ENCODE peak calls at places on chromosomes 16 and 17, in eight cellular contexts. U is heart left ventricle, G is A549, R is esophagus squamous epithelium, S is upper lobe of left lung, F is IMR-90, I is sigmoid colon, B is gastrocnemius medialis. P is an unnamed sample.

GRCh38 chr17:38590988-38591758 is 14.6 kb downstream of the SRCIN1 start:
- DNase-seq in B (no peak), F (no peak), G (no peak), S (peak; percentile 75), R (no peak), I (no peak), U (no peak), P (no peak)

GRCh38 chr16:54927125-54928015 is 3.3 kb upstream of the IRX5 start:
- DNase-seq in S (no peak), G (no peak), F (no peak), I (no peak), B (no peak), U (no peak), R (no peak), P (no peak)

GRCh38 chr16:85350973-85351372 is 238.7 kb upstream of the CIBAR2 start:
- DNase-seq in I (peak; percentile 98), B (peak; percentile 97), R (peak; percentile 26), F (peak; percentile 96), S (peak; percentile 96), G (peak; percentile 83), U (peak; percentile 93), P (peak; percentile 64)

GRCh38 chr16:49809112-49809511 is 46.8 kb downstream of the ZNF423 start:
- DNase-seq in G (no peak), U (no peak), R (no peak), S (no peak), I (no peak), F (no peak), B (no peak), P (no peak)

GRCh38 chr17:8253801-8254200 is 4.7 kb downstream of the PFAS start:
- DNase-seq in S (peak; percentile 25), I (no peak), F (no peak), B (no peak), G (no peak), U (peak; percentile 49), R (no peak), P (no peak)

GRCh38 chr16:73949574-73950348 is 346.9 kb upstream of the PSMD7 start:
- DNase-seq in R (no peak), I (no peak), F (peak; percentile 83), U (no peak), B (peak; percentile 44), G (no peak), S (no peak), P (no peak)

GRCh38 chr16:361872-362701 is 8.3 kb downstream of the MRPL28 start:
- DNase-seq in B (peak; percentile 63), G (peak; percentile 94), I (peak; percentile 85), R (no peak), U (peak; percentile 75), F (peak; percentile 61), S (peak; percentile 85), P (peak; percentile 55)

GRCh38 chr17:66211047-66211810 is 18.0 kb downstream of the APOH start:
- DNase-seq in B (no peak), R (no peak), I (no peak), F (no peak), S (no peak), U (no peak), G (no peak), P (no peak)

GRCh38 chr17:69434164-69434579 is 19.7 kb downstream of the MAP2K6 start:
- DNase-seq in B (peak; percentile 37), R (no peak), U (peak; percentile 51), G (no peak), F (peak; percentile 26), S (no peak), I (no peak), P (no peak)

GRCh38 chr17:43531955-43532354 is 14.2 kb downstream of the ETV4 start:
- DNase-seq in G (no peak), F (no peak), S (no peak), U (no peak), I (no peak), B (no peak), R (no peak), P (no peak)

GRCh38 chr16:101586-101985 is 23.6 kb downstream of the MPG start:
- DNase-seq in G (no peak), I (no peak), R (no peak), B (no peak), U (no peak), S (no peak), F (no peak), P (no peak)

GRCh38 chr17:11094377-11094776 is 146.6 kb upstream of the SHISA6 start:
- DNase-seq in B (no peak), I (no peak), G (no peak), U (no peak), F (no peak), S (no peak), R (no peak), P (no peak)

GRCh38 chr17:72850410-72850809 is 242.1 kb downstream of the SLC39A11 start:
- DNase-seq in B (no peak), I (no peak), R (no peak), F (peak; percentile 84), U (no peak), S (no peak), G (no peak), P (no peak)

GRCh38 chr16:11204513-11205047 is 51.4 kb downstream of the SOCS1 start:
- DNase-seq in U (no peak), G (no peak), B (no peak), R (no peak), I (no peak), F (no peak), S (no peak), P (no peak)
- TF ChIP-seq POLR2A in U (no peak), G (no peak), B (no peak), R (no peak), I (no peak), F (no peak), S (no peak), P (no peak)

DNA sequence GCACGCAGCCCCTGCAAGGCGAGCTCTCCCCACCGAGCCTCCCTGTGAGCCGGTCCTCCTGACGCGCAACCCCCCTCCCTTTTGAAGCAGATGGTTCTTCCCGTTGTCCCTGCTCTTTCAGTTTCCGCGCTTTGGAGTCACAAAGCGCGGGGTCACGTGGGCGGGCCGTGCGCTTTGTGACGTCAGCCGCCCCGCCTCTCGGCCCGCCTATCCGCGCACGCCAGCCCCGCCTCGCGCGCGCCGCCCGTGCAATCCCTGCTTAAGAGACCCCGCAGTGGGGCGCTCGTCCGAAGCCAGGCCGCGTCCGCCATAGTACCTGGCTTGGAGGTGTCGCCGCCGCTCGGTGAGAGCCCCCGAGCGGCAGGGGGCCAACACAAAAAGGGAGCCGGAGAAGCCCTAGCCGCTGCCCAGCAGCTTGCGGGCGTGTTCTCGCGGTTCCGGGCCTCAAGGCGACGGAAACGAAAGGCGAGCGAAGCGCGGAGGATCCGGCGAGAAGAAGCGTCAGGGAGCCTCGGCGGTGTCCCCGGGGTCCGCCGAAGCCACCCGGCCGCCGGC is at the start of gene RBBP6:
- DNase-seq in S (peak; percentile 97), R (peak; percentile 85), B (peak; percentile 94), G (peak; percentile 77), F (peak; percentile 96), U (peak; percentile 97), I (peak; percentile 98), P (peak; percentile 92)
- TF ChIP-seq CTCF in S (peak; percentile 60), R (peak; percentile 19), B (peak; percentile 38), G (peak; percentile 40), F (peak; percentile 50), U (peak; percentile 36), I (no peak), P (no peak)

DNA sequence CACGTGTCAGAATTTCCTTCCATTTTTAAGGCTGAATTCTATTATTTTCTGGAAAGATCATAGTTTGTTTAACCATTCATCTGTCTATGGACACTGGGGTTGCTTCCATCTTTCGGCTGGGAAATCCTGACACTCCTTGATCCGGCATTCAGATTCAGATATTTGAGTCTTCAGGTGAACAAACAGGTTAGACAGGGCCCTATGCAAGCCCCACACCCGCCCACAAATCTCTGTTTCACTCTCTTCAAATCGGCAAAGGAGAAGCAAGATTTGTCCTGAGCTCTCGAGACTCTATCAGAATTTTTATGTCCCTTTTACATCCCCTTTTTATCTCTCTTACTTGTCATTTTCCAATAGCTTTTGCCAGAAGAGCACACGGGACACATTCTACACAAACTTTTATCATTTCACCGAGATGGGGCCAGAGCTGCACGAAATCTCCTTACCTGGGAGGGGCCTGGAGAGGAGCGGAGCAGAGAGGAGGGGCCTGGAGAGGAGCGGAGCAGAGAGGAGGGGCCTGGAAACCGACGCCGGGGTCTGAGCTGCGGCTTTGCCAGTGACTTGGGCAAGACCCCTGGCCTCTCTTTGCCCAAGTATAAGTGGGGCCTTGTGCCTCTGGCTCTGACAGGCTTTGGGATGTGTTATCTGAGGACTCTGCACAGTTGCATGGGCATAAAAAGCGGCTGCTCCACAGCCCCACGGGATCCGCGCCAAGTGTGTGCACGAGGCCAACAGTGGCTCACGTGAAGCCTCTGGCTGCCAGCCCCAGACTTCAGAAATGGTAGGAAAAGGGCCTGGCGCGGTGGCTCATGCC is 54.3 kb upstream of the RBFOX3 start:
- DNase-seq in B (no peak), U (peak; percentile 89), S (peak; percentile 79), F (no peak), I (peak; percentile 96), R (no peak), G (no peak), P (peak; percentile 17)
- H3K27ac ChIP-seq in B (no peak overlapping the region), U (no peak overlapping the region), S (peak overlapping the region; percentile 26), F (no peak overlapping the region), I (no peak overlapping the region), R (peak overlapping the region; percentile 70), G (no peak overlapping the region), P (no peak overlapping the region)

GRCh38 chr17:44601574-44602372 is 44.5 kb downstream of the FZD2 start:
- DNase-seq in S (peak; percentile 67), F (peak; percentile 60), B (no peak), U (no peak), R (no peak), I (no peak), G (no peak), P (no peak)

GRCh38 chr17:44602390-44602789 is 45.1 kb downstream of the FZD2 start:
- DNase-seq in F (no peak), S (no peak), B (no peak), G (no peak), R (no peak), U (no peak), I (no peak), P (no peak)

GRCh38 chr17:44598932-44599297 is 41.6 kb downstream of the FZD2 start:
- DNase-seq in U (no peak), F (no peak), S (no peak), G (no peak), I (no peak), R (no peak), B (no peak), P (no peak)

GRCh38 chr17:44598329-44598728 is 41.0 kb downstream of the FZD2 start:
- DNase-seq in F (no peak), U (no peak), I (no peak), S (no peak), R (no peak), B (no peak), G (no peak), P (no peak)

DNA sequence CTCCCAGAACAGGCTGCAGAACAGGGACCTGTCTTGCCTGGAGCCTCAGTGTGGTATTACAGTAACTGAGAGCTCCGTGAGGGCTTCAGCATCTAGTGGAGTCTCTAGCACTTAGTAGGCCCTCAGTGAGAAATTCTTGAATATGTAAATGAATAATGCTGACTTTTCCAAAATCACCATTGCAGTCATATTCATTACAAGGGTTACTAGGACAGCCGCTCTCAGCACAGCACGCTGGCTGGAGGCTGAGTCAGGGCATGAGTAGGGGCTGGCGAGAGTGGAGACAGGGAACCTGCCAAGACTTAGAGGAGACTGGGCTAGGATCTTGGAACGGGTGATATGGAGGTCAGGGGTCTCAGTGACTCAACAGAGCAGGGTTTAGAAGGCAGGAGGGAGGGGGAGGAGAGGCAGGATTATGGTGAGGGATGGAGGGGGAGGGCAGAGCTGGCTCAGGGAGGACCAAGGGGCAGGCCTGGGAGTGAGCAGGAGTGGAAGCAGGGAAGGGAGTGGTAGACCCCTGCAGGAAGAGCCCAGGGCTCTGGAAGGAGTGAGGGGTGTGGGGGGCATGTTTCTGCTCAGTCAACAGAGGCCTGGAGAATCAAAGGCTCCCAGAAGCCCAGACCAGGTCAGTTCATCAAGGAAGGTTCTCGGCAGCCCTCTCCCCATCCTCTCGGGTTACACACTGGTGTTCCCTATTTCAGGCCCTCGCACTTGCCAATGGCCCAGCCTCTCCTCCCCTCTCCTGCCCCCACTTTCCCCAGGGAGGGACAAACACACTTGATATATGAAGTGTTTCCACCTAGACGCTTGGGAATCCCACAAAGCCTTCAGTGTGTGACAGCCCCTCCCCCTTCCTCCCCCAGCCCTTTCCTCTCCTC is 42.3 kb downstream of the FZD2 start:
- DNase-seq in S (peak; percentile 42), B (no peak), I (no peak), R (peak; percentile 3), G (peak; percentile 87), U (peak; percentile 28), F (peak; percentile 99), P (peak; percentile 38)
- TF ChIP-seq POLR2A in S (no peak), B (no peak), I (no peak), R (no peak), G (no peak), U (no peak), F (no peak), P (no peak)